ENCODE peak calls at places on chromosomes 11 and 22, in five cellular contexts. Q is Peyer's patch, G is HCT116, E is MM.1S, Y is breast epithelium. F is an unnamed sample.

GRCh38 chr11:88411265-88411664 is 73.7 kb upstream of the CTSC start:
- DNase-seq in Q (no peak), E (no peak), Y (no peak), G (no peak), F (no peak)

GRCh38 chr11:80155412-80156017 is 714.7 kb upstream of the TENM4 start:
- DNase-seq in G (no peak), Y (no peak), E (peak), Q (no peak), F (no peak)

GRCh38 chr11:103109818-103110388 is 677 bp downstream of the DYNC2H1 start:
- DNase-seq in Y (no peak), G (no peak), E (no peak), Q (no peak), F (peak)

GRCh38 chr11:93361435-93361834 is 30.9 kb downstream of the DEUP1 start:
- DNase-seq in E (no peak), Y (no peak), Q (no peak), G (no peak), F (no peak)

GRCh38 chr11:33452806-33453205 is 195.6 kb downstream of the HIPK3 start:
- DNase-seq in E (no peak), Q (no peak), G (no peak), Y (no peak), F (no peak)

GRCh38 chr22:46074771-46075551 is 75.4 kb upstream of the PPARA start:
- DNase-seq in Y (peak), E (no peak), G (no peak), Q (peak), F (peak)

GRCh38 chr11:57514538-57515331 is 767 bp downstream of the SLC43A1 start:
- DNase-seq in E (no peak), G (no peak), Y (no peak), Q (peak), F (peak)

GRCh38 chr11:92969634-92970347 is at the start of gene MTNR1B:
- DNase-seq in Q (no peak), G (no peak), Y (no peak), E (no peak), F (no peak)

GRCh38 chr11:76293189-76293631 is 86.9 kb upstream of the WNT11 start:
- DNase-seq in Q (no peak), Y (no peak), G (no peak), E (no peak), F (no peak)

DNA sequence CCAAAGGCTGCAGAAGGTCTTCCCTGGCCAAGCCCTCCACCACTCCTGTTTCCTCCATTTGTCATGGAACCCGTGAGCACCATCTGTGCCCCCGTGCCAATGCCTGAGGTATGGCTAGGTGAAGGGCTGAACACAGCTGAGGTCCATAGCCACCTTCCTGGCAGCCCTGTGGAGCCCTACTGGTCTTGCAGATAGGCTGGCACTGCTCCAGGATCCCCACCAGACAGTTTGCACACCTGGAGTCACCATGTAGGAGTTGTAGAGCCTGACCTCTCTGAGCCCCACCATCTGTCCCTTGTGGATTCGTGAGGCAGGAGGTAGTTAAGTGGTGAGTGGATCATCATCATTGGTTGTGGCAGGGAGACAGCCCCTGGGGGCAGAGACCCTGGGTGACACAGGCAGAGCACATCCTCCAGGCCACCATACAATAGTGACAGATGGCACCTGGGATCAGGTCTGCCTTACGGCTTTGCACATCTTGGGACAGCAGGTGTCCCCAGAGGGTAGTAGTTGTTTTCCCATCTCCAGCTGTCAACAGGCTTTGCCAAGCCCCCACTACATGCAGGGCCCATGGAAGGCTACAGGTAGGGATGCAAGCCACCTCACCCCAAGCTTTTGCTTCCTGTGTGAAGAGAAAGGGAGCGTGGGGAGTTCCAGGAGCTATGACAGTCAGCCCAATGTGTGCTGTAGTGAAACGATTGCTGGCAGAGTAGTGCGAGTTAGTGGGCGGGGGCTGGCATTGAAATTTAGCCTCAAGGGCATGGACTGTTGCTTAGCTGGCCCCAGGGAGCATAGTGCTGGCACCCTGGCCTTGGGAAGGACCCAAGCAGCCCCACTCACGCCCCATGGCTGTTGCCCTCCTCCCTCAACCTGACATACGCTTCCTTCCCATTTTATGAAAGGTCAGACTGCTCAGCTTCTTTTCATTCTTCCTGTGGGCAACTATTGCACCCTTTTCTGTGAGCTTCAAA is 52.4 kb upstream of the SUSD2 start:
- DNase-seq in G (no peak), Y (no peak), Q (no peak), E (no peak), F (peak)
- H3K27ac ChIP-seq in G (no peak), Y (no peak), Q (no peak), E (no peak), F (no peak)

GRCh38 chr22:26417406-26417805 is 11.7 kb upstream of the ASPHD2 start:
- DNase-seq in G (no peak), Y (no peak), E (no peak), Q (no peak), F (no peak)

GRCh38 chr22:26414347-26414746 is 14.7 kb upstream of the ASPHD2 start:
- DNase-seq in G (no peak), Q (no peak), E (no peak), Y (no peak), F (no peak)

GRCh38 chr22:26418620-26419019 is 10.4 kb upstream of the ASPHD2 start:
- DNase-seq in Q (no peak), E (no peak), Y (no peak), G (no peak), F (no peak)

GRCh38 chr22:26416256-26416655 is 12.8 kb upstream of the ASPHD2 start:
- DNase-seq in Q (no peak), E (no peak), G (no peak), Y (no peak), F (no peak)

GRCh38 chr22:26416670-26417270 is 12.3 kb upstream of the ASPHD2 start:
- DNase-seq in Y (no peak), G (no peak), Q (no peak), E (no peak), F (no peak)
- H3K27ac ChIP-seq in Y (no peak), G (no peak), Q (no peak), E (no peak), F (no peak)

DNA sequence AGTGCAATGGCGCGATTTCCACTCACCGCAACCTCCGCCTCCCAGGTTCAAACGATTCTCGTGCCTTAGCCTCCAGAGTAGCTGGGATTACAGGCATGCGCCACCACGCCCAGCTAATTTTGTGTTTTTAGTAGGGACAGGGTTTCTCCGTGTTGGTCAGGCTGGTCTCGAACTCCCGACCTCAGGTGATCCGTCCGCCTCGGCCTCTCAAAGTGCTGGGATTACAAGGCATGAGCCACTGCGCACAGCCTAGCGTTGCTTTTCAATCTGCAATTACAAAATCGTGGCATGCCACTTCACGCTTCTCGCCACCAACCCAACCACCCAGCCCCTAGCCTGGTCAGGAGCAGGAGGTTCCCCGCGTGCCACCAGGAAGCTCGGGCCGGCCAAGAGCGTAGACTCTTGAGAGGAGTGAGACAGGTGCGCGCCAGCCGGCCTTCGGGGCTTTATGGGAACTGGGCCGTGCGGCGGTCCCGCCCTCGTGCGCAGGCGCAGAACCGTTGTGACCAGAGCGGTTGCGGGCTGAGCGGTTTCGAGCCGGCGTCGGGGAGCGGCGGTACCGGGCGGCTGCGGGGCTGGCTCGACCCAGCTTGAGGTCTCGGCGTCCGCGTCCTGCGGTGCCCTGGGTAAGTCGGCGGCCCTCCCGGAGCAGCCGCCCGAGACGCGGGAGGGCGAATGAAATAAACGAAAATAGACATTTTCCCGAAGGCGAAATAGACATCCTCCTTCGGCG is at the start of gene ASRGL1:
- DNase-seq in Q (peak), Y (peak), E (peak), G (peak), F (peak)
- H3K27ac ChIP-seq in Q (peak), Y (peak), E (no peak), G (peak), F (peak)

GRCh38 chr11:11476971-11477645 is 124.1 kb upstream of the CSNK2A3 start:
- DNase-seq in G (no peak), Q (no peak), E (no peak), Y (no peak), F (no peak)

GRCh38 chr11:11476499-11476898 is 123.4 kb upstream of the CSNK2A3 start:
- DNase-seq in G (no peak), Y (no peak), E (no peak), Q (no peak), F (no peak)

GRCh38 chr11:11478021-11478420 is 125.0 kb upstream of the CSNK2A3 start:
- DNase-seq in Q (no peak), Y (no peak), G (no peak), E (no peak), F (no peak)

GRCh38 chr11:11480951-11481350 is 127.9 kb upstream of the CSNK2A3 start:
- DNase-seq in Q (no peak), Y (no peak), G (no peak), E (no peak), F (no peak)

DNA sequence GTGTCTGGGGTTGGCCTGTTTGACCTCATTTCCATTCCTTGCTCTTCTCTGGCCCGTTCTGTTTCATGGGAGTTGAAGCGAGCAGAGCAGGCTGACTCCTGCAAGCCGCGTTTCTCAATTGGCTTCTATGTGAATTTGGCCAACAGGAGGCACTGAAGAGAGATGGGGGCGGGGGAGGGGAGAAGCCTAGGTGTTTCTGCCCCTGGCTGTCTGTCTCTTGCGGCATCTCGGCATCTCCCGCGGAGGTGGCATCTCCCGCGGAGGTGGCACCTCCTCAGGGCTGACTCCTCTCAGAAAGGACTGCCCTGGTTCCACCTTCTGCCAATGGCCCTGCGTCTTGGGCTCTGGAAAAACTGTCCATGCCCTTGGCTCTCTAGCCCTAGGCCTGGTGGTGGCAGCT is 125.6 kb upstream of the CSNK2A3 start:
- DNase-seq in Q (no peak), G (no peak), E (no peak), Y (no peak), F (no peak)
- H3K27ac ChIP-seq in Q (no peak), G (no peak), E (no peak), Y (no peak), F (no peak)

DNA sequence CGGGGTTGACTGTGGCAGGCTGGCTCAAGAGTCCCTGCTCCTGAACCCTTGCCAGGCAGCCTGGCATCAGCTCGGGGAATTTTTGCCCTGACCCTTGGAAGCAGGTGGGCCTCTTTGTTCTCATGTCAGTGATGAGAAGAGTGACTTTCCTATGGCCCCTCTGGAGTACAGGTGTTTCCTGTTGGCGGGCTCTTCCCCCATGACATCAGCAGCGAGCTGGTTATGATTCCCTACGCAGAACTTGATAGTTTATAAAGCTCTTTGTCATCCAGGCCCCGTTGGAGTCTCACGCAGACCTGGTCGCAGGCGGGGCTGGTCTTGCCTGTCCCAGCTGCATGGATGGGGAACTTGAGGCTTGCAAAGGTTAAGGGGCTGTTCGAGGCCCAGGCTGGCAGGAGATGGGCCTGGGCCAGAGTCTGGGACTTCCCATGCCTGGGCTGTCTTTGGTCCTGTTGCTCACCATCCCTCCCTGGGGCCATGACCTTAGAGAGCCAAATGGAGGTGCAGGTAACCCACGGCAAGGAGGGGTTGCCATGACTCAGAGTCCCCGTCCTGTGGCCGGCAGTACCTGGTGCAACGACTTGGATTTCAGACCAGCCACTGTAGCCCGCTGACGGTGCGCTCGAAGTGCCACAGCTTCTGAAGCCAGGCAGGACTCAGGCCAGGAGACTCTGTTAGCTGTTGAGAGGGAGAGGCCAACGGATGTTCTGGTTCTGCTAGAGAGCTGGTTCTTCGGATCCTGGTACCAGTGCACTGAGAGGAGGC is 45.9 kb upstream of the PPP6R3 start:
- DNase-seq in E (no peak), G (no peak), Q (no peak), Y (no peak), F (no peak)
- H3K27ac ChIP-seq in E (no peak), G (no peak), Q (peak), Y (peak), F (no peak)

DNA sequence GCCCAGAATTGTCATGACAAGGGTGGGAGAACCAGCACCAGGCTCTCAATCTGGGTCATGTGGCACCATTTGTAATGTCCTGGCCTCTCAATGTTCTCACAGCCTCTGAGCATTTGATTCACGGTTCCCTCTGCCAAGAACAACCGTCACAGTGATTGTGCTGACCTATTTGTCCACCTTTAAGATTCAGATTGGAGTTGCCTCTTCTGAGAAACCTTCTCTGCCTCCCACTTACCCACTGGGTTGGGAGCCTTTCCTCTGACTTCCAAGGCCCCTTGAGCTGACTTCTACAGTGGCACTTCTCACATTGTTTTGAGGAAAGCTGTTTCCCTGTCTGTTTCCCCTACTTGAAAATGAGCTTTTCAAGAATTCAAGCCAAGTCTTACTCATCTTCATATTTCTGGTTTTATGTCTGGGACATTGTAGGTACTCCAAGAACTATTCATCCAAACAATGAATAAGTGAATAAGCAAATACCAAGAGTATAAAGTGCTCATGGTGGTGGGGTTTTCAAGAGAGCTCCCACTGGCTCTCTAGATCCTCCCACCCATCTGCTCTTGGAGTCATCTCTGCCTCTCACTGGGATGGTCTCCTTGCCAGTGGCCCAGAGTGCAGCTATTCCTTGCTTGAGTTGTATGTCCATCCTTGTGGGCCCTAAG is 126.4 kb upstream of the E2F8 start:
- DNase-seq in G (no peak), Y (no peak), Q (no peak), E (no peak), F (no peak)
- H3K27ac ChIP-seq in G (no peak), Y (no peak), Q (peak), E (no peak), F (no peak)

DNA sequence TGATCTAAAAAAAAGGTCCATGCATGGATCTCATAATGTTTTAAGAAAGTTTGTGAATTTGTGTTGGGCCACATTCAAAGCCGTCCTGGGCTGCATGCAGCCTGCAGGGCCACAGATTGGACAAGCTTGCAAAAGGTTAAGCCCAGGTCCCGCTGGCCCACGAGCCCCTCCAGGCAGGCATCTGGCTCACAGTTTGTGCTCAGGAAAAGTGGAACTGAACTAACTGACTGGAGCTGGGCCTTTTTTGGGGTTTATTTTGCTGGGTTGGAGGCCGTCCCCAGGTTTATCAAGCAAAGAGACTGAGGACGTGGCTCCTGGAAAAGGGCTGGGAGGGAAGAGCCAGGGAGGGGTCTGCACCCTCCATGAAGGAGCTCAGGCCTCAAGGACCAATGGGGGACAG is 32.1 kb upstream of the BAIAP2L2 start:
- DNase-seq in G (no peak), E (no peak), Y (no peak), Q (peak), F (no peak)
- H3K27ac ChIP-seq in G (no peak), E (no peak), Y (no peak), Q (no peak), F (no peak)

DNA sequence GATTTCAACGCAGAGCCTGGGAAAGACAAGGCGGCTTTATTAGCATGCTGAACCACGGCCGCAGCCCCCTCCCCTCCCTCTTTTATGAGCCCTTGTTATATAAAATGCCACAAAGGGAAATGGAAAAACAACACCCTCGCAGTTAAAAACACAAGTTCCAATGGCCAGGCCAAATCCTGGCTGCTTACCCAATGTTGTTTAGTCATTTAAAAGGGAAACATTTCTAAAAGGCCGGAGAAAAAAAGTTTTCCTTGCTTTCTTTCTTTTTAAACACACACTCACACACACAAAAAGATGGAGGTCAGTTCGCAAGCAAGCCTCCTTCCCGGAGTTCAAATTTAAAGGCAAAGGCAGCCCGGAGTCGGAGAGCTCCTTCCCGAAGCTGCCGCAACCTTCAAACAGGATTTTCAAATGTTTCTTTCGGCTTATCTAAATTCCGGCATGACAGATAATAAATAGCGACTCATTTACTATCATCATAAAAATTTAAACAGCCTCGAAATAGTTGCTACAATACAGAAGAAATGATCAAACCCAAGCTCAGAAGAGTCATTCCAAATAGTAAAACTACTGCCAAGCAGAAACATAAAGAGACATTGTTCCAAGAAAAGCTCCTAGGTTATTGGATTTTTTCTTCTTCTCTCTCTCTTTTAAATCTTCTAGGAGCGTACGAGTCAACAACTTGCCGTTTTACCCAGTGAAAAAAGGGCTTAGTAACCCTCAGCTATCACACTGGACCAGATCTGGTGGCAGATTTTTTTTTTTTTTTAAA is 3.5 kb downstream of the PHF21B start:
- DNase-seq in Q (no peak), G (no peak), Y (no peak), E (no peak), F (no peak)
- H3K27ac ChIP-seq in Q (no peak), G (no peak), Y (peak), E (no peak), F (peak)

F was measured in uterus.